ENCODE peak calls at places on chromosomes 7 and 10, in four cellular contexts. One of them, this sample, is unnamed.

GRCh38 chr7:78568690-78569089 is 770.1 kb downstream of the PHTF2 start:
- DNase-seq in tibial artery: no peak
- DNase-seq in cardiac muscle cell: no peak
- DNase-seq in ovary: no peak
- DNase-seq in this sample: no peak

GRCh38 chr7:147170341-147171012 is 1053.9 kb downstream of the CNTNAP2 start:
- DNase-seq in ovary: no peak
- DNase-seq in cardiac muscle cell: no peak
- DNase-seq in tibial artery: no peak
- DNase-seq in this sample: no peak

GRCh38 chr10:101760510-101760909 is 15.4 kb downstream of the FGF8 start:
- DNase-seq in ovary: no peak
- DNase-seq in cardiac muscle cell: no peak
- DNase-seq in tibial artery: no peak
- DNase-seq in this sample: no peak

GRCh38 chr7:90624128-90624980 is 28.2 kb downstream of the CDK14 start:
- DNase-seq in tibial artery: no peak
- DNase-seq in ovary: no peak
- DNase-seq in cardiac muscle cell: peak; percentile 66
- DNase-seq in this sample: no peak

GRCh38 chr7:127253289-127254162 is 785 bp upstream of the GRM8 start:
- DNase-seq in tibial artery: peak; percentile 55
- DNase-seq in ovary: peak; percentile 53
- DNase-seq in cardiac muscle cell: peak; percentile 55
- DNase-seq in this sample: peak; percentile 50

GRCh38 chr10:100791254-100792058 is 46.1 kb downstream of the PAX2 start:
- DNase-seq in ovary: no peak
- DNase-seq in cardiac muscle cell: peak; percentile 9
- DNase-seq in tibial artery: no peak
- DNase-seq in this sample: no peak

GRCh38 chr10:99304027-99304856 is 24.9 kb upstream of the CNNM1 start:
- DNase-seq in ovary: no peak
- DNase-seq in cardiac muscle cell: peak; percentile 2
- DNase-seq in tibial artery: no peak
- DNase-seq in this sample: no peak

GRCh38 chr7:36987363-36987724 is 263.1 kb upstream of the AOAH start:
- DNase-seq in tibial artery: no peak
- DNase-seq in ovary: no peak
- DNase-seq in cardiac muscle cell: no peak
- DNase-seq in this sample: no peak

GRCh38 chr7:117269417-117269816 is 53.4 kb downstream of the WNT2 start:
- DNase-seq in ovary: no peak
- DNase-seq in cardiac muscle cell: peak; percentile 74
- DNase-seq in tibial artery: no peak
- DNase-seq in this sample: no peak

GRCh38 chr10:119270893-119271361 is 63.6 kb downstream of the GRK5 start:
- DNase-seq in cardiac muscle cell: peak; percentile 85
- DNase-seq in tibial artery: peak; percentile 72
- DNase-seq in ovary: peak; percentile 71
- DNase-seq in this sample: peak; percentile 89

GRCh38 chr10:100730739-100731602 is 14.4 kb upstream of the PAX2 start:
- DNase-seq in ovary: no peak
- DNase-seq in tibial artery: no peak
- DNase-seq in cardiac muscle cell: peak; percentile 48
- DNase-seq in this sample: no peak